ENCODE peak calls at places on chromosomes 4 and X, in ten cellular contexts. R is lower lobe of right lung, K is IMR-90, U is left lung, Z is AG04449, V is gastrocnemius medialis, N is lower leg skin, W is prostate gland, L is stomach, B is choroid plexus epithelial cell. S is an unnamed sample.

GRCh38 chrX:120358687-120359086 is 3.2 kb upstream of the ATP1B4 start:
- DNase-seq in R (no peak), K (no peak), U (no peak), Z (no peak), V (no peak), N (no peak), W (no peak), L (no peak), B (no peak), S (no peak)

GRCh38 chr4:70637239-70637920 is 8.8 kb downstream of the ENAM start:
- DNase-seq in R (no peak), K (peak), U (no peak), Z (no peak), V (no peak), N (no peak), W (no peak), L (no peak), B (peak), S (peak)

GRCh38 chrX:46637937-46638336 is 64.4 kb downstream of the CHST7 start:
- DNase-seq in R (no peak), K (peak), U (no peak), Z (no peak), V (no peak), N (no peak), W (no peak), L (no peak), B (no peak), S (peak)

GRCh38 chrX:15911729-15912550 is 57.3 kb upstream of the AP1S2 start:
- DNase-seq in R (no peak), K (no peak), U (no peak), Z (no peak), V (no peak), N (peak), W (no peak), L (no peak), B (no peak), S (peak)

GRCh38 chr4:89708903-89709361 is 128.0 kb downstream of the SNCA start:
- DNase-seq in R (no peak), K (peak), U (no peak), Z (no peak), V (no peak), N (no peak), W (no peak), L (no peak), B (peak), S (peak)

GRCh38 chr4:151652841-151653547 is 107.8 kb downstream of the GATB start:
- DNase-seq in R (no peak), K (no peak), U (no peak), Z (no peak), V (peak), N (no peak), W (no peak), L (no peak), B (peak), S (peak)

GRCh38 chr4:122010610-122011009 is 58.8 kb upstream of the TRPC3 start:
- DNase-seq in R (no peak), K (peak), U (no peak), Z (no peak), V (no peak), N (no peak), W (no peak), L (no peak), B (peak), S (peak)

GRCh38 chr4:153530284-153530995 is 64.3 kb downstream of the TMEM131L start:
- DNase-seq in R (no peak), K (no peak), U (no peak), Z (no peak), V (no peak), N (no peak), W (no peak), L (no peak), B (no peak), S (no peak)

GRCh38 chr4:81499840-81500239 is 28.1 kb upstream of the RASGEF1B start:
- DNase-seq in R (no peak), K (no peak), U (no peak), Z (no peak), V (no peak), N (no peak), W (no peak), L (no peak), B (no peak), S (no peak)

GRCh38 chr4:57098945-57099344 is 11.2 kb downstream of the IGFBP7 start:
- DNase-seq in R (no peak), K (peak), U (no peak), Z (peak), V (no peak), N (no peak), W (no peak), L (no peak), B (peak), S (peak)

GRCh38 chr4:70239497-70239896 is 2.9 kb upstream of the CSN3 start:
- DNase-seq in R (no peak), K (no peak), U (no peak), Z (no peak), V (no peak), N (no peak), W (no peak), L (no peak), B (no peak), S (no peak)

GRCh38 chr4:76388160-76388908 is 32.6 kb downstream of the CCDC158 start:
- DNase-seq in R (no peak), K (no peak), U (no peak), Z (no peak), V (no peak), N (no peak), W (no peak), L (no peak), B (no peak), S (no peak)

GRCh38 chrX:112687189-112687691 is 7.5 kb upstream of the LHFPL1 start:
- DNase-seq in R (no peak), K (peak), U (no peak), Z (peak), V (no peak), N (no peak), W (no peak), L (no peak), B (peak), S (no peak)

GRCh38 chr4:2155246-2155645 is 86.7 kb downstream of the HAUS3 start:
- DNase-seq in R (no peak), K (no peak), U (no peak), Z (no peak), V (no peak), N (no peak), W (no peak), L (no peak), B (no peak), S (no peak)

GRCh38 chr4:18021720-18022571 is at the start of gene LCORL:
- DNase-seq in R (peak), K (peak), U (peak), Z (peak), V (peak), N (peak), W (peak), L (peak), B (peak), S (peak)

GRCh38 chrX:125131146-125131545 is 188.5 kb upstream of the TEX13C start:
- DNase-seq in R (no peak), K (no peak), U (no peak), Z (no peak), V (no peak), N (no peak), W (no peak), L (no peak), B (no peak), S (no peak)
- TF ChIP-seq CTCF in R (peak), K (no peak), U (peak), Z (no peak), V (no peak), N (no peak), W (no peak), L (no peak), B (no peak), S (no peak)

DNA sequence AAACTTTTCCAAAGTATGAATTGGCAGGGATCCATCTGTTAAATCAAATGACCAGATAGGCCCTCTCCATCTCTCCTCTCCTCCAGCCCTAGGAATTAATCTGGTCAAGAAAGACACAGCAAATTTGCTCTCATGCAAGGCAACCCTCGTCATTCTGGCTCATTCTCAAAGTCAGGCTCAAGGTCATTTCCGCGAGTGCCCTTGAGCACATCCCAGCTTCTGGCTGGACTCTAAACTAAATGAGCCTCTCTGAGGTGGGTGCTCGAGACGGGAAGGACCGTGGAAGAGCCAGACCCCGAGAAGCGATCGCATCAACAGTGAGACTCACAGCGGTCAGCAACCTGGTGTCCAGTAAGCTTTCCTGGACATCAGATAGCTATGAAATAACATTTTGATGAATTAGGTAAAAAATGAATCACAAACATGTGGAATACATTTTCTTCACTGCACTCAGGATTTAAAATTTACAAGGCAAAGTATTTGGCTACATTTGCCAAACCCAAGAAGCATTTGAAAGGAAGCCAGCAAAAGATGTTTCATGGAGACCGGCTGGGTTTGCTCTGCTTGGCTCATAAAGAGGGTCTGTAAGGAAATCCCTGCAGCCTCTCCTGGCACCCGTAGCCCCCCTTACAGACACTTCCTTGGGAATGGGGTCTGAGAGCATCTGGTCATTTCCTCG is 121.0 kb downstream of the ENPP6 start:
- DNase-seq in R (no peak), K (peak), U (no peak), Z (no peak), V (no peak), N (no peak), W (no peak), L (no peak), B (peak), S (peak)
- H3K4me3 ChIP-seq in R (peak), K (no peak), U (peak), Z (no peak), V (peak), N (no peak), W (peak), L (peak), B (no peak), S (peak)

GRCh38 chrX:139008185-139008584 is 296.7 kb upstream of the FGF13 start:
- DNase-seq in R (no peak), K (no peak), U (no peak), Z (no peak), V (no peak), N (no peak), W (no peak), L (no peak), B (no peak), S (no peak)
- TF ChIP-seq CTCF in R (no peak), K (no peak), U (no peak), Z (no peak), V (no peak), N (no peak), W (no peak), L (no peak), B (no peak), S (no peak)

DNA sequence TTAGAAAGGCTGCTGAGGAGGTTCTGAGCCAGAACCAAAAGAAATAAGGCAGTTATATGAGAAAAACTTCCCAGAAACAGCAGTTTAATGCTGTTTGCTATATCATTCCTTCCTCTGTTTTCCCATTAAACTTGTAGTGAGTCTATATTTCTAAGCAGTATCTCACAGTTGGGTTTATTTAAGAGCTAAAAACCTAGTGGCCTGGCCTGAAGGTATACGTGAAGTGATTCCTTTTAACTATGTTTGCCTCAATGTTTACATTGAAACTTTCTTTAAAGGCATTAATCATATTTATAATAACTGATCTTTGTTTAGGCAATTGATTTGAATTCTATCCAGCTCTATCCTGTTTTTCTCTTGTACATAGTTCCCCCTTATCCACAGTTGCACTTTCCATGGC is 19.1 kb upstream of the RAP1GDS1 start:
- DNase-seq in R (no peak), K (no peak), U (no peak), Z (no peak), V (no peak), N (no peak), W (no peak), L (no peak), B (no peak), S (no peak)
- H3K4me3 ChIP-seq in R (no peak), K (no peak), U (no peak), Z (no peak), V (no peak), N (no peak), W (no peak), L (no peak), B (no peak), S (no peak)

GRCh38 chr4:148054275-148054674 is 322.4 kb downstream of the ARHGAP10 start:
- DNase-seq in R (no peak), K (no peak), U (no peak), Z (no peak), V (no peak), N (no peak), W (no peak), L (no peak), B (peak), S (no peak)

GRCh38 chr4:148055844-148056243 is 324.0 kb downstream of the ARHGAP10 start:
- DNase-seq in R (no peak), K (no peak), U (no peak), Z (no peak), V (no peak), N (no peak), W (no peak), L (no peak), B (no peak), S (no peak)

GRCh38 chr4:148057425-148058020 is 325.6 kb downstream of the ARHGAP10 start:
- DNase-seq in R (no peak), K (no peak), U (no peak), Z (no peak), V (no peak), N (no peak), W (no peak), L (no peak), B (no peak), S (no peak)

GRCh38 chr4:148058160-148058859 is 326.4 kb downstream of the ARHGAP10 start:
- DNase-seq in R (no peak), K (no peak), U (no peak), Z (no peak), V (no peak), N (no peak), W (no peak), L (no peak), B (no peak), S (no peak)

DNA sequence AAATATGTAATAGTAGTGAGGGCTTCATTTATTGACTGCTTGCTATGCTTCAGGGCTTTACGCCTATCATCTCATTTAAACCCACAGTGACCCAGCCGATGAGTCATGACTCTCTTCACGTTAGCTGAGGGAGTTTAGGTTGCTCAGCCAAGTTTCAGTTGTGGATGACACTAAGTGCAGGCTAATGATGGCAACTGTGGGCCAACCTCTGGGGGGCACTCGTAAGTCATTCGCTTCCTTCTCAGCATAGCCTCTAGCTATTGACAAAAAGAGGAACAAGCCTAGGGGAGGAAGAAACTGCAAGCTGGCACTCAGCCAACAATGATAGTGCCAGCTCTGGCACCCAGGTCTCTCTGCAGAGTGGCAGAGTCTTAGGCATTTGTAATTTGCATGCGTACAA is 325.0 kb downstream of the ARHGAP10 start:
- DNase-seq in R (peak), K (peak), U (no peak), Z (no peak), V (no peak), N (peak), W (no peak), L (peak), B (peak), S (peak)
- TF ChIP-seq CTCF in R (peak), K (no peak), U (no peak), Z (no peak), V (no peak), N (no peak), W (no peak), L (no peak), B (peak), S (no peak)

S was measured in foreskin fibroblast.